ENCODE peak calls at places on chromosomes 4 and X, in six cellular contexts. W, H, C, N, K and I are unnamed samples.

GRCh38 chr4:161581262-161581661 is 582.5 kb downstream of the FSTL5 start:
- DNase-seq in H (peak; percentile 41), N (no peak), W (no peak), K (no peak), C (peak; percentile 59), I (peak; percentile 76)

GRCh38 chr4:2071252-2071911 is 12.3 kb downstream of the NAT8L start:
- DNase-seq in K (no peak), N (no peak), W (no peak), C (no peak), H (no peak), I (no peak)

GRCh38 chr4:14180983-14181601 is 553.6 kb upstream of the BOD1L1 start:
- DNase-seq in H (peak; percentile 33), C (no peak), K (no peak), W (no peak), N (no peak), I (no peak)

GRCh38 chr4:155005395-155006087 is 202.9 kb upstream of the NPY2R start:
- DNase-seq in N (no peak), K (no peak), H (peak; percentile 65), C (peak; percentile 48), W (no peak), I (no peak)

GRCh38 chr4:149932188-149932587 is 116.5 kb upstream of the IQCM start:
- DNase-seq in N (no peak), W (no peak), C (no peak), H (no peak), K (no peak), I (no peak)

GRCh38 chrX:148609766-148610698 is 109.6 kb downstream of the AFF2 start:
- DNase-seq in K (no peak), C (no peak), N (no peak), H (no peak), W (no peak), I (peak; percentile 58)

GRCh38 chr4:177070533-177070932 is 239.1 kb upstream of the NEIL3 start:
- DNase-seq in H (peak; percentile 34), N (no peak), W (no peak), C (peak; percentile 12), K (no peak), I (no peak)

GRCh38 chr4:110586137-110586850 is 36.6 kb downstream of the PITX2 start:
- DNase-seq in H (peak; percentile 72), C (peak; percentile 68), K (no peak), N (no peak), W (peak; percentile 69), I (no peak)

GRCh38 chr4:5751918-5752802 is 41.2 kb downstream of the EVC start:
- DNase-seq in C (peak; percentile 30), N (no peak), H (peak; percentile 68), K (no peak), W (peak; percentile 86), I (no peak)

GRCh38 chrX:39653656-39654055 is 444.1 kb downstream of the BCOR start:
- DNase-seq in H (no peak), K (no peak), C (no peak), N (no peak), W (no peak), I (no peak)

GRCh38 chrX:155330992-155331391 is 3.4 kb downstream of the CLIC2 start:
- DNase-seq in N (no peak), K (no peak), W (no peak), C (no peak), H (no peak), I (no peak)

GRCh38 chrX:155329293-155329692 is 5.1 kb downstream of the CLIC2 start:
- DNase-seq in H (no peak), W (no peak), K (no peak), C (no peak), N (no peak), I (no peak)

GRCh38 chrX:155334486-155335316 is at the start of gene CLIC2:
- DNase-seq in N (peak; percentile 12), H (peak; percentile 76), W (peak; percentile 67), K (no peak), C (peak; percentile 85), I (no peak)

GRCh38 chrX:155333701-155334100 is 713 bp downstream of the CLIC2 start:
- DNase-seq in K (no peak), C (no peak), H (no peak), W (no peak), N (no peak), I (no peak)
- H3K4me3 ChIP-seq in K (no peak overlapping the region), C (peak overlapping the region; percentile 66), H (no peak overlapping the region), W (no peak overlapping the region), N (peak overlapping the region; percentile 40), I (no peak overlapping the region)

GRCh38 chr4:147749811-147750321 is 18.0 kb downstream of the ARHGAP10 start:
- DNase-seq in N (no peak), K (no peak), C (no peak), W (no peak), H (no peak), I (no peak)
- H3K4me3 ChIP-seq in N (no peak overlapping the region), K (no peak overlapping the region), C (no peak overlapping the region), W (no peak overlapping the region), H (no peak overlapping the region), I (no peak overlapping the region)

DNA sequence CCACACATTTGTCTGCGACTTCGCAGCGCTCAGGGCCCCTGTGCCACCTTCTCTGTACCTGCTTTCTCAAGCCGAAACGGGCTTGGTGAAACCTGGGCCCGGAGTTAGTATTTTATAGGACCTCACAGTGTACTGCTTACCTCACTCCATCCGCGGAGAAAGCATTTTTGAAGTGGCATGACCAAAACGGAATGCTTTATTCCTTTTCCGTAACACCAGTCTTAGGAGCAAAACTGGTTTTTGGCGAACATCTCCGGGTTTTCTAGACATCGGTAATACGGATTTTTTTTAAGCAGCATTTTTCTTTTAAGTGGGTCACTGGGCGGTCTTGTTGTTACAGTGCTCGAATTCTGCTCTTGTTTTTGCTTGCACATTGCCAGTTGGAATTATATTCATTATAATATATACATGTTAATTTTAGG is 3.6 kb downstream of the ZIC3 start:
- DNase-seq in C (no peak), K (no peak), H (no peak), N (no peak), W (no peak), I (no peak)
- H3K4me3 ChIP-seq in C (no peak overlapping the region), K (no peak overlapping the region), H (no peak overlapping the region), N (no peak overlapping the region), W (no peak overlapping the region), I (no peak overlapping the region)

DNA sequence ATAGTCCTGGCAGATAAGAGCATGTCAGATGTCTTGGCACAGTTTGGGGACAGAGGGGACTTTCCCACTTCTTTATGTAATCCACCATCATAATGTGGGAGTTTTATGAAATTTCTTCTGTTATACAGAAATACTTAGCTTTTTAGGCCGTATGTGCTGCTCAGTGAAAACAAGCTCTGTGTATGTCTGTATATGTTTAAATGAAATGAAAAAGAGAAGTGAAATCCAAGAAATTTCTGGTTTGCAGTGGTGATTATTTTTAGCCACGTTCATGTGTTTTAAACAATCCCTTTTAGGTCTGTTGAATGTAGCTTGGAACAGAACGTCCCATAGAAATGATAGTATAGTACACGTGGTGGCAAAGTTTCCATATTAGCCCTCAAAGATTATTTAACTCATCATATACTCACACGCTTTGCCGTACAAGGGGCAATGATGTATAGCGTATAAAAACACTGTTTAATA is 41.0 kb downstream of the GAB1 start:
- DNase-seq in K (no peak), H (no peak), N (no peak), C (no peak), W (no peak), I (no peak)
- H3K4me3 ChIP-seq in K (no peak overlapping the region), H (no peak overlapping the region), N (no peak overlapping the region), C (no peak overlapping the region), W (no peak overlapping the region), I (no peak overlapping the region)

DNA sequence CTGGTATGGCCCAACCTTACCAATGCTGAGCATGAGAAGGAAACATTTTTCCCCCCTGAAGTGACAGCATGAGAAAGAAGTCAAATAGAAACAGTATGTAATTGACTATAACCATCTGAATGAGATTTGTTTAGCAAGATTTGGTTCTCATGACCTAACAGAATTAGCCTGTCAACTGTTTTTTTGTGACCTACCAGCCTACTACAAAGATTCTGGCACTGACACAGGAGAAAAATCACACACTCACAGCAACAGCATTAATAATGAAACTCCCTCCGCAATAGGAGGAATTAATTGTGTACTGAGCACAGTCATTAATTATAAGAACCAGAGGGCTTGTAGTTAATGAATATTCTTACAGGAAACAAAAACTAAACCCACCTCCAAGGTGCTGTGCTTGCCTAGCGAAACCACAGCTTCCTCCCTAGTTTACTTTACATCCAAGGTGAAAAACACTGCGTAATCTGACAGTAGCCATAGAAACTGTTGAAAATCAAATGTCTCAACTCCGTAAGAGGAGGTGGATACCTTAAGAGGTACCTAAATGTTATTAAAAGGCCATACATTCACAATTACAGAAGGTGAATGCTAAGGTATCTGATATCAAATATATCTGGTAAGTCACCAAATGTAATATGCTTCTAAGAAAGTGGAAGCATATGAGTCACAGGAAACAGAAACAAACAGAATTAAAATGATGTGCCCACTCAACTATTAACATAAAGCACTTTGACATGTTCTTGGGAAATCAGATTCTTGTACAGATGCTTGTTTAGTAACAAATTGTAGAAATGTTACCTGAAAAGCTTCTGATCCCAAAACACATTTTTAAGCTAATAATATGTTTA is 35.0 kb downstream of the MMRN1 start:
- DNase-seq in K (peak; percentile 30), H (no peak), N (no peak), C (no peak), W (peak; percentile 7), I (no peak)
- H3K4me3 ChIP-seq in K (peak overlapping the region; percentile 32), H (no peak overlapping the region), N (no peak overlapping the region), C (no peak overlapping the region), W (no peak overlapping the region), I (no peak overlapping the region)

DNA sequence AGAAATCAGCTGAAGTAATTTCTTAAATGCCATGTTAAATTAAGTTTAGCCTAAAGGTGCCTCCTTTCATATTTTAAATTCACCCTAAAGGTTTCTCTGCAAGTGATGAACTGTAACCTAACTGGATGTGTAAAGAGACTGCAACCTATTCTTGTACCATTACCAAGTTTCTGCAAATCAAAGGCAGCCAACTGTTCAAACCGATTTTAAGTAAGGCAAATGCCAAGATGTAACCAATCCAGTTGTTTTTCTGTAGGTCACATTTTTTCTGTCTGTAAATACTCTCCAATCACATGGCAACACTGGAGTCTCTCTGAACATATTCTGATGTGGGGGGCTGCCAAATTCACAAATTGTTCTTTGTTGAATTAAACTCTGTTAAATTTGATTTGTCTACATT is 42.4 kb upstream of the FGF2 start:
- DNase-seq in H (peak; percentile 9), K (no peak), W (no peak), C (no peak), N (no peak), I (no peak)
- H3K4me3 ChIP-seq in H (no peak overlapping the region), K (no peak overlapping the region), W (no peak overlapping the region), C (peak overlapping the region; percentile 31), N (no peak overlapping the region), I (no peak overlapping the region)